ENCODE peak calls at places on chromosomes 4 and X, in nine cellular contexts. One of them, this sample, is unnamed. For H3K4me1, the result is how much of the 10 kb centered on the place peaks cover.

GRCh38 chrX:155747520-155747919 is 133.6 kb upstream of the VAMP7 start:
- DNase-seq in astrocyte: no peak
- DNase-seq in right cardiac atrium: no peak
- DNase-seq in tibial nerve: no peak
- DNase-seq in lower lobe of right lung: peak
- DNase-seq in left ventricle myocardium inferior: peak
- DNase-seq in tibial artery: no peak
- DNase-seq in neuronal stem cell: no peak
- DNase-seq in A549: no peak
- DNase-seq in this sample: peak

GRCh38 chr4:107701565-107701964 is 18.5 kb downstream of the PAPSS1 start:
- DNase-seq in A549: no peak
- DNase-seq in neuronal stem cell: no peak
- DNase-seq in right cardiac atrium: no peak
- DNase-seq in lower lobe of right lung: no peak
- DNase-seq in tibial artery: no peak
- DNase-seq in tibial nerve: no peak
- DNase-seq in astrocyte: no peak
- DNase-seq in left ventricle myocardium inferior: no peak
- DNase-seq in this sample: no peak

GRCh38 chrX:11557120-11557519 is 108.6 kb downstream of the ARHGAP6 start:
- DNase-seq in A549: peak
- DNase-seq in left ventricle myocardium inferior: no peak
- DNase-seq in tibial nerve: no peak
- DNase-seq in lower lobe of right lung: no peak
- DNase-seq in astrocyte: peak
- DNase-seq in neuronal stem cell: no peak
- DNase-seq in tibial artery: no peak
- DNase-seq in right cardiac atrium: no peak
- DNase-seq in this sample: no peak

GRCh38 chrX:125205084-125205917 is 114.4 kb upstream of the TEX13C start:
- DNase-seq in lower lobe of right lung: peak
- DNase-seq in left ventricle myocardium inferior: peak
- DNase-seq in tibial nerve: peak
- DNase-seq in tibial artery: peak
- DNase-seq in neuronal stem cell: peak
- DNase-seq in right cardiac atrium: peak
- DNase-seq in A549: peak
- DNase-seq in astrocyte: no peak
- DNase-seq in this sample: peak

GRCh38 chr4:85740431-85740861 is 265.5 kb downstream of the ARHGAP24 start:
- DNase-seq in astrocyte: peak
- DNase-seq in tibial nerve: no peak
- DNase-seq in left ventricle myocardium inferior: no peak
- DNase-seq in neuronal stem cell: no peak
- DNase-seq in A549: no peak
- DNase-seq in tibial artery: no peak
- DNase-seq in right cardiac atrium: no peak
- DNase-seq in lower lobe of right lung: no peak
- DNase-seq in this sample: no peak

GRCh38 chrX:106615041-106615440 is 3.3 kb downstream of the RADX start:
- DNase-seq in left ventricle myocardium inferior: no peak
- DNase-seq in tibial nerve: no peak
- DNase-seq in tibial artery: no peak
- DNase-seq in astrocyte: peak
- DNase-seq in right cardiac atrium: no peak
- DNase-seq in neuronal stem cell: no peak
- DNase-seq in lower lobe of right lung: no peak
- DNase-seq in A549: no peak
- DNase-seq in this sample: no peak

GRCh38 chrX:37921758-37922157 is 74.4 kb upstream of the DYNLT3 start:
- DNase-seq in lower lobe of right lung: no peak
- DNase-seq in right cardiac atrium: no peak
- DNase-seq in A549: no peak
- DNase-seq in tibial artery: no peak
- DNase-seq in astrocyte: peak
- DNase-seq in tibial nerve: no peak
- DNase-seq in neuronal stem cell: no peak
- DNase-seq in left ventricle myocardium inferior: no peak
- DNase-seq in this sample: no peak

GRCh38 chr4:149676076-149676475 is 139.6 kb downstream of the IQCM start:
- DNase-seq in right cardiac atrium: no peak
- DNase-seq in left ventricle myocardium inferior: no peak
- DNase-seq in A549: no peak
- DNase-seq in lower lobe of right lung: no peak
- DNase-seq in neuronal stem cell: no peak
- DNase-seq in tibial artery: no peak
- DNase-seq in tibial nerve: no peak
- DNase-seq in astrocyte: no peak
- DNase-seq in this sample: no peak

GRCh38 chrX:13110427-13111324 is 66.3 kb upstream of the FAM9C start:
- DNase-seq in astrocyte: peak
- DNase-seq in lower lobe of right lung: no peak
- DNase-seq in tibial nerve: no peak
- DNase-seq in neuronal stem cell: no peak
- DNase-seq in tibial artery: peak
- DNase-seq in right cardiac atrium: peak
- DNase-seq in A549: peak
- DNase-seq in left ventricle myocardium inferior: peak
- DNase-seq in this sample: no peak

GRCh38 chr4:101229116-101229515 is 118.2 kb downstream of the PPP3CA start:
- DNase-seq in right cardiac atrium: no peak
- DNase-seq in left ventricle myocardium inferior: no peak
- DNase-seq in neuronal stem cell: no peak
- DNase-seq in A549: no peak
- DNase-seq in tibial nerve: no peak
- DNase-seq in astrocyte: peak
- DNase-seq in lower lobe of right lung: no peak
- DNase-seq in tibial artery: no peak
- DNase-seq in this sample: no peak

GRCh38 chr4:170122252-170122651 is 32.5 kb upstream of the AADAT start:
- DNase-seq in left ventricle myocardium inferior: no peak
- DNase-seq in A549: no peak
- DNase-seq in tibial artery: no peak
- DNase-seq in right cardiac atrium: no peak
- DNase-seq in lower lobe of right lung: no peak
- DNase-seq in astrocyte: no peak
- DNase-seq in tibial nerve: no peak
- DNase-seq in neuronal stem cell: no peak
- DNase-seq in this sample: no peak

GRCh38 chrX:15334561-15334960 is 762 bp downstream of the PIGA start:
- DNase-seq in astrocyte: peak
- DNase-seq in tibial artery: no peak
- DNase-seq in left ventricle myocardium inferior: no peak
- DNase-seq in right cardiac atrium: no peak
- DNase-seq in A549: no peak
- DNase-seq in lower lobe of right lung: no peak
- DNase-seq in tibial nerve: no peak
- DNase-seq in neuronal stem cell: no peak
- DNase-seq in this sample: no peak

GRCh38 chr4:116180056-116180690 is 905.2 kb downstream of the TRAM1L1 start:
- DNase-seq in right cardiac atrium: no peak
- DNase-seq in neuronal stem cell: peak
- DNase-seq in astrocyte: no peak
- DNase-seq in left ventricle myocardium inferior: no peak
- DNase-seq in tibial artery: no peak
- DNase-seq in lower lobe of right lung: no peak
- DNase-seq in A549: peak
- DNase-seq in tibial nerve: no peak
- DNase-seq in this sample: no peak

GRCh38 chr4:107115185-107115847 is 79.2 kb upstream of the DKK2 start:
- DNase-seq in A549: no peak
- DNase-seq in tibial nerve: no peak
- DNase-seq in lower lobe of right lung: no peak
- DNase-seq in left ventricle myocardium inferior: no peak
- DNase-seq in right cardiac atrium: no peak
- DNase-seq in neuronal stem cell: no peak
- DNase-seq in astrocyte: peak
- DNase-seq in tibial artery: no peak
- DNase-seq in this sample: no peak

GRCh38 chr4:166259081-166259480 is 386.0 kb downstream of the TLL1 start:
- DNase-seq in astrocyte: no peak
- DNase-seq in right cardiac atrium: no peak
- DNase-seq in A549: no peak
- DNase-seq in tibial nerve: no peak
- DNase-seq in tibial artery: no peak
- DNase-seq in neuronal stem cell: no peak
- DNase-seq in lower lobe of right lung: no peak
- DNase-seq in left ventricle myocardium inferior: no peak
- DNase-seq in this sample: no peak

GRCh38 chr4:109302366-109303140 is at the start of gene COL25A1:
- DNase-seq in lower lobe of right lung: peak
- DNase-seq in A549: no peak
- DNase-seq in tibial artery: peak
- DNase-seq in left ventricle myocardium inferior: peak
- DNase-seq in neuronal stem cell: peak
- DNase-seq in astrocyte: peak
- DNase-seq in right cardiac atrium: peak
- DNase-seq in tibial nerve: no peak
- DNase-seq in this sample: peak

GRCh38 chrX:150202641-150203248 is 160.4 kb upstream of the MAMLD1 start:
- DNase-seq in lower lobe of right lung: no peak
- DNase-seq in astrocyte: no peak
- DNase-seq in left ventricle myocardium inferior: no peak
- DNase-seq in neuronal stem cell: no peak
- DNase-seq in right cardiac atrium: no peak
- DNase-seq in tibial artery: no peak
- DNase-seq in A549: no peak
- DNase-seq in tibial nerve: no peak
- DNase-seq in this sample: no peak

GRCh38 chrX:51292421-51292820 is 40.2 kb upstream of the NUDT10 start:
- DNase-seq in A549: no peak
- DNase-seq in left ventricle myocardium inferior: no peak
- DNase-seq in tibial artery: no peak
- DNase-seq in neuronal stem cell: no peak
- DNase-seq in lower lobe of right lung: no peak
- DNase-seq in astrocyte: no peak
- DNase-seq in right cardiac atrium: no peak
- DNase-seq in tibial nerve: no peak
- DNase-seq in this sample: no peak

GRCh38 chrX:53281321-53281822 is at the start of gene IQSEC2:
- DNase-seq in neuronal stem cell: no peak
- DNase-seq in lower lobe of right lung: peak
- DNase-seq in astrocyte: peak
- DNase-seq in left ventricle myocardium inferior: peak
- DNase-seq in A549: peak
- DNase-seq in tibial nerve: peak
- DNase-seq in tibial artery: peak
- DNase-seq in right cardiac atrium: peak
- DNase-seq in this sample: peak

GRCh38 chrX:53282313-53282712 is 929 bp upstream of the IQSEC2 start:
- DNase-seq in A549: no peak
- DNase-seq in tibial artery: no peak
- DNase-seq in tibial nerve: no peak
- DNase-seq in right cardiac atrium: peak
- DNase-seq in neuronal stem cell: no peak
- DNase-seq in astrocyte: no peak
- DNase-seq in lower lobe of right lung: no peak
- DNase-seq in left ventricle myocardium inferior: no peak
- DNase-seq in this sample: no peak

GRCh38 chrX:53279296-53280237 is 1.8 kb downstream of the IQSEC2 start:
- DNase-seq in tibial artery: no peak
- DNase-seq in left ventricle myocardium inferior: no peak
- DNase-seq in astrocyte: no peak
- DNase-seq in A549: no peak
- DNase-seq in neuronal stem cell: no peak
- DNase-seq in right cardiac atrium: no peak
- DNase-seq in lower lobe of right lung: no peak
- DNase-seq in tibial nerve: no peak
- DNase-seq in this sample: no peak

GRCh38 chrX:53280316-53280702 is 1.1 kb downstream of the IQSEC2 start:
- DNase-seq in A549: no peak
- DNase-seq in right cardiac atrium: no peak
- DNase-seq in left ventricle myocardium inferior: no peak
- DNase-seq in lower lobe of right lung: no peak
- DNase-seq in tibial nerve: no peak
- DNase-seq in astrocyte: no peak
- DNase-seq in tibial artery: no peak
- DNase-seq in neuronal stem cell: no peak
- DNase-seq in this sample: no peak

GRCh38 chrX:53280703-53281320 is 572 bp downstream of the IQSEC2 start:
- DNase-seq in astrocyte: peak
- DNase-seq in tibial nerve: peak
- DNase-seq in tibial artery: peak
- DNase-seq in left ventricle myocardium inferior: peak
- DNase-seq in A549: no peak
- DNase-seq in lower lobe of right lung: no peak
- DNase-seq in neuronal stem cell: no peak
- DNase-seq in right cardiac atrium: peak
- DNase-seq in this sample: no peak
- H3K4me3 ChIP-seq in astrocyte: peak
- H3K4me3 ChIP-seq in tibial nerve: peak
- H3K4me3 ChIP-seq in tibial artery: peak
- H3K4me3 ChIP-seq in left ventricle myocardium inferior: peak
- H3K4me3 ChIP-seq in A549: peak
- H3K4me3 ChIP-seq in lower lobe of right lung: peak
- H3K4me3 ChIP-seq in neuronal stem cell: peak
- H3K4me3 ChIP-seq in right cardiac atrium: peak
- H3K4me3 ChIP-seq in this sample: peak

DNA sequence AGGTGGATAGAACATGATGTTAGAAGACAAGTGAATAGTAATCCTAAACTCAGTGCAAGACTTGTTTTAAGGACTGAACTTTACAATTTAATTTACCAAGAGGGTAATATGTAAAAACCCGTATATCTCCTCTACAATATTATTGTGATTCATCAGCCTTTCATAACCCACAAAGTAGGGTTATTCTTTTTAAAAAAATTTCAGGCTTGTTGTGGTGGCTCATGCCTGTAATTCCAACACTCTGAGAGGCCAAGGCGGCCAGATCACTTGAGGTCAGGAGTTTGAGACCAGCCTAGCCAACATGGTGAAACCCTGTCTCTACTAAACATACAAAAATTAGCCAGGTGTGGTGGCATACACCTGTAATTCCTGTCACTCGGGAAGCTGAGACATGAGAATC is 7.2 kb downstream of the IBSP start:
- DNase-seq in A549: no peak
- DNase-seq in tibial nerve: no peak
- DNase-seq in neuronal stem cell: no peak
- DNase-seq in lower lobe of right lung: no peak
- DNase-seq in left ventricle myocardium inferior: no peak
- DNase-seq in right cardiac atrium: no peak
- DNase-seq in astrocyte: peak
- DNase-seq in tibial artery: no peak
- DNase-seq in this sample: no peak
- H3K27ac ChIP-seq in A549: no peak
- H3K27ac ChIP-seq in tibial nerve: no peak
- H3K27ac ChIP-seq in neuronal stem cell: no peak
- H3K27ac ChIP-seq in lower lobe of right lung: no peak
- H3K27ac ChIP-seq in left ventricle myocardium inferior: no peak
- H3K27ac ChIP-seq in right cardiac atrium: no peak
- H3K27ac ChIP-seq in astrocyte: peak
- H3K27ac ChIP-seq in tibial artery: no peak
- H3K27ac ChIP-seq in this sample: no peak

GRCh38 chrX:20414781-20415445 is 148.2 kb upstream of the RPS6KA3 start:
- DNase-seq in lower lobe of right lung: no peak
- DNase-seq in astrocyte: peak
- DNase-seq in right cardiac atrium: no peak
- DNase-seq in left ventricle myocardium inferior: no peak
- DNase-seq in neuronal stem cell: no peak
- DNase-seq in tibial artery: no peak
- DNase-seq in tibial nerve: no peak
- DNase-seq in A549: no peak
- DNase-seq in this sample: no peak
- H3K4me1 ChIP-seq in lower lobe of right lung: under half
- H3K4me1 ChIP-seq in astrocyte: under half
- H3K4me1 ChIP-seq in right cardiac atrium: under half
- H3K4me1 ChIP-seq in left ventricle myocardium inferior: under half
- H3K4me1 ChIP-seq in neuronal stem cell: under half
- H3K4me1 ChIP-seq in tibial artery: under half
- H3K4me1 ChIP-seq in tibial nerve: under half
- H3K4me1 ChIP-seq in A549: under half
- H3K4me1 ChIP-seq in this sample: under half

GRCh38 chr4:98262431-98262830 is 1.2 kb downstream of the RAP1GDS1 start:
- DNase-seq in right cardiac atrium: no peak
- DNase-seq in tibial artery: no peak
- DNase-seq in A549: no peak
- DNase-seq in left ventricle myocardium inferior: no peak
- DNase-seq in astrocyte: no peak
- DNase-seq in lower lobe of right lung: no peak
- DNase-seq in tibial nerve: no peak
- DNase-seq in neuronal stem cell: no peak
- DNase-seq in this sample: no peak
- H3K4me3 ChIP-seq in right cardiac atrium: peak
- H3K4me3 ChIP-seq in tibial artery: peak
- H3K4me3 ChIP-seq in A549: peak
- H3K4me3 ChIP-seq in left ventricle myocardium inferior: peak
- H3K4me3 ChIP-seq in astrocyte: peak
- H3K4me3 ChIP-seq in lower lobe of right lung: peak
- H3K4me3 ChIP-seq in tibial nerve: peak
- H3K4me3 ChIP-seq in neuronal stem cell: peak
- H3K4me3 ChIP-seq in this sample: no peak

This sample was measured in aorta.